ENCODE peak calls at places on chromosomes 4 and X, in seven cellular contexts. I is foreskin fibroblast, M is tibial artery, B is body of pancreas, P is RWPE2, J is keratinocyte, E is vagina. W is an unnamed sample.

GRCh38 chr4:46329118-46329976 is 60.6 kb downstream of the GABRA2 start:
- DNase-seq in E (no peak), J (no peak), B (peak), P (no peak), I (no peak), M (no peak), W (peak)

GRCh38 chr4:137267024-137267423 is 265.3 kb downstream of the PCDH18 start:
- DNase-seq in B (no peak), P (no peak), E (no peak), M (no peak), J (no peak), I (peak), W (no peak)

GRCh38 chr4:40301592-40301991 is 33.5 kb upstream of the CHRNA9 start:
- DNase-seq in J (no peak), E (no peak), I (no peak), B (no peak), P (no peak), M (peak), W (no peak)

GRCh38 chr4:8871417-8872401 is at the start of gene HMX1:
- DNase-seq in B (no peak), J (no peak), M (no peak), P (no peak), E (no peak), I (no peak), W (peak)

GRCh38 chr4:48484494-48485168 is 1.5 kb downstream of the SLC10A4 start:
- DNase-seq in E (no peak), J (no peak), B (no peak), M (no peak), I (no peak), P (no peak), W (peak)

GRCh38 chrX:119984652-119985051 is 41.1 kb upstream of the NKAP start:
- DNase-seq in I (no peak), B (peak), J (no peak), E (no peak), P (no peak), M (no peak), W (no peak)

GRCh38 chr4:137263206-137263605 is 269.1 kb downstream of the PCDH18 start:
- DNase-seq in P (no peak), E (no peak), B (no peak), M (no peak), J (no peak), I (no peak), W (no peak)

GRCh38 chr4:123588631-123589223 is 192.1 kb downstream of the SPRY1 start:
- DNase-seq in J (no peak), M (peak), B (no peak), E (no peak), I (peak), P (no peak), W (no peak)

GRCh38 chr4:5799406-5799805 is 88.4 kb downstream of the EVC start:
- DNase-seq in J (no peak), B (no peak), P (no peak), M (no peak), I (no peak), E (no peak), W (no peak)

GRCh38 chrX:1249101-1249887 is 19.3 kb upstream of the CSF2RA start:
- DNase-seq in I (peak), B (no peak), M (peak), J (no peak), E (no peak), P (no peak), W (peak)

GRCh38 chrX:106613277-106613676 is 1.5 kb downstream of the RADX start:
- DNase-seq in I (no peak), M (no peak), P (no peak), E (no peak), B (no peak), J (no peak), W (no peak)

GRCh38 chrX:153454901-153455550 is 9.2 kb upstream of the TREX2 start:
- DNase-seq in M (no peak), E (no peak), P (peak), I (no peak), B (no peak), J (no peak), W (no peak)

GRCh38 chr4:154039435-154040061 is 250.7 kb upstream of the SFRP2 start:
- DNase-seq in M (no peak), I (no peak), B (no peak), J (no peak), E (no peak), P (no peak), W (no peak)

DNA sequence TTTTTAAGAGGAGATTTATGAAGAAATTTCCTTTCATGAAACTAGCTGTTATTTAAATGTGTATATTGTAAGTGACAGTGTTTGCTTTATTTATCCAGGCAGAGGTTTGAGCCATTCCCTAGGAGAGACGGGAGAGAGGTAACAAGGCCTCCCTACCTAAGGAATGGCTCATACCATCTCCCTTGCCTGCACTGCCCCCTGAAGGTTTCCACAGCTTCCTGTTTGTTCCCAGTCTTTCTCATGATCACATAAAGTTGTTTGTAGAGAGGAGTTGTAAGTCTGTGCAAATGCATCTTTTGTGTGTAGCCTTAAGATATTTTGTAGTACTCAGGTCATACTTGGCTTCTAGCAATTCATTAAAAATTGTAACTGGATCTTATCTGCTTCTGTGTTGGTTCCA is 1504.5 kb upstream of the PCDH10 start:
- DNase-seq in P (no peak), I (no peak), M (no peak), E (no peak), B (no peak), J (peak), W (peak)
- TF ChIP-seq CTCF in P (peak), I (peak), M (no peak), E (no peak), B (peak), J (peak), W (peak)

GRCh38 chr4:180560896-180561295 is 1682.3 kb upstream of the TENM3 start:
- DNase-seq in B (no peak), M (no peak), J (no peak), P (no peak), I (no peak), E (no peak), W (no peak)

GRCh38 chr4:180558427-180558826 is 1684.8 kb upstream of the TENM3 start:
- DNase-seq in P (no peak), B (no peak), M (no peak), J (no peak), E (no peak), I (no peak), W (peak)

GRCh38 chr4:180557348-180557747 is 1685.9 kb upstream of the TENM3 start:
- DNase-seq in J (no peak), B (no peak), P (no peak), E (no peak), M (no peak), I (no peak), W (peak)
- TF ChIP-seq CTCF in J (no peak), B (no peak), P (peak), E (no peak), M (no peak), I (no peak), W (peak)

DNA sequence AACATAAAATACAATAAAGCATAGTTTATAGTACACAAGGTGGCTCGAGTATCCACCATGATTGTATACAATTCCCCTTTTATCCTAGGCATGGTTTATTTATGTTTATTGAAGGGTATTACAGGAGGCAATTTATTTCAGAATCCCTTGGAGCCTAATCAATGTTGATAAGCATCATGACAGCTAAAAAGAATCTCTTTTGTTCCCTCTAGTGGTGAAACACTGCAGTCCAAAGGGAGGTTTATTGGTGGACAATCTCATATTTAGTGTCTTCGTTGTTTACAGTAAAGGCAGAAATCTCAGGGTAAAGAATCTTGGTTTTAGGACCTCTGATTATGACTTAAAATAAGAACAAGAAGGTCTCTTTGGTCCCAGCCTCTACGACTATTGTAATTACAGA is 1712.5 kb downstream of the C4orf33 start:
- DNase-seq in M (no peak), I (no peak), P (no peak), J (no peak), B (no peak), E (no peak), W (peak)
- TF ChIP-seq CTCF in M (no peak), I (no peak), P (peak), J (peak), B (peak), E (no peak), W (peak)

GRCh38 chrX:9730752-9731151 is 34.9 kb downstream of the GPR143 start:
- DNase-seq in I (no peak), B (no peak), J (no peak), M (no peak), E (no peak), P (no peak), W (no peak)
- TF ChIP-seq CTCF in I (no peak), B (no peak), J (no peak), M (no peak), E (no peak), P (no peak), W (no peak)

W was measured in GM23338.